ENCODE peak calls at places on chromosomes 4 and X, in six cellular contexts. X is neuronal stem cell, M is mesenchymal stem cell, D is mesendoderm, P is H9, H is H1. O is an unnamed sample.

GRCh38 chr4:7892212-7893019 is 47.2 kb downstream of the AFAP1 start:
- DNase-seq in X (no peak), M (peak), D (peak), P (no peak), H (no peak), O (peak)

GRCh38 chrX:43557792-43558191 is 98.3 kb upstream of the MAOA start:
- DNase-seq in X (peak), M (peak), D (peak), P (peak), H (no peak), O (peak)

GRCh38 chr4:137378393-137379290 is 153.7 kb downstream of the PCDH18 start:
- DNase-seq in X (no peak), M (no peak), D (no peak), P (no peak), H (no peak), O (no peak)

GRCh38 chr4:87465739-87466366 is 43.5 kb downstream of the NUDT9 start:
- DNase-seq in X (peak), M (peak), D (peak), P (no peak), H (no peak), O (peak)

GRCh38 chr4:26323807-26324206 is 3.0 kb downstream of the RBPJ start:
- DNase-seq in X (no peak), M (no peak), D (no peak), P (no peak), H (no peak), O (peak)

GRCh38 chr4:17597517-17597916 is 16.9 kb upstream of the MED28 start:
- DNase-seq in X (no peak), M (peak), D (peak), P (no peak), H (no peak), O (peak)

GRCh38 chr4:190014771-190015537 is 12.1 kb downstream of the FRG2 start:
- DNase-seq in X (no peak), M (no peak), D (peak), P (peak), H (peak), O (no peak)

GRCh38 chrX:150902434-150903109 is 4.1 kb upstream of the CD99L2 start:
- DNase-seq in X (no peak), M (no peak), D (peak), P (peak), H (peak), O (no peak)

GRCh38 chr4:174119051-174119450 is 164.4 kb downstream of the FBXO8 start:
- DNase-seq in X (no peak), M (peak), D (no peak), P (no peak), H (no peak), O (peak)

GRCh38 chr4:41143721-41144379 is 70.5 kb downstream of the APBB2 start:
- DNase-seq in X (no peak), M (peak), D (no peak), P (no peak), H (no peak), O (no peak)

GRCh38 chr4:23333946-23334878 is 555.6 kb downstream of the PPARGC1A start:
- DNase-seq in X (no peak), M (peak), D (peak), P (peak), H (no peak), O (peak)

GRCh38 chrX:154349979-154350378 is 24.5 kb downstream of the FLNA start:
- DNase-seq in X (no peak), M (no peak), D (peak), P (no peak), H (no peak), O (no peak)

GRCh38 chr4:140038031-140038533 is 115.9 kb downstream of the MAML3 start:
- DNase-seq in X (no peak), M (peak), D (no peak), P (no peak), H (no peak), O (peak)
- H2BK15ac ChIP-seq in X (no peak), M (no peak), D (no peak), P (no peak), H (no peak), O (peak)

GRCh38 chrX:24767557-24767956 is 73.8 kb downstream of the POLA1 start:
- DNase-seq in X (no peak), M (peak), D (no peak), P (no peak), H (no peak), O (peak)
- H2BK15ac ChIP-seq in X (no peak), M (no peak), D (no peak), P (no peak), H (no peak), O (no peak)

DNA sequence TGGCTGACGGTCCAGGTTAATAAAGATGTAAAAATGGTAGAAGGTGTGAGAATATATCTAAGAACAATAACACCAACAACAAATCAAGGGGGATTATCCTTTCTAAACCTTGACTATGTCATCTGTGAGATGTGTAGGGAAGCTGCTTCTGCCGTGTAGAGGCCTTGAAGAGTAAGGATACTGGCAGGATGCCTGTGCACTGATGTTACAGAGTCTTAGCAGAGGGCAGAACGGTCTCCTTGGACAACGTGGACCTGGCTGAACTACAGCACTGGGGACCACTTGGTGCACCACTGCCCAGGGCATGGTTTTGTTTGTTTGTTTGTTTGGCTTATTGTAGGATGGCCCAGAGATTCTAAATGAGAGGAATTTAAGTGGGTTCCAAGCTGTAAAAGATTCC is 33.5 kb downstream of the GPAT3 start:
- DNase-seq in X (no peak), M (no peak), D (no peak), P (no peak), H (no peak), O (no peak)
- H2BK15ac ChIP-seq in X (no peak), M (no peak), D (no peak), P (no peak), H (no peak), O (no peak)

GRCh38 chr4:147994491-147995385 is 262.9 kb downstream of the ARHGAP10 start:
- DNase-seq in X (no peak), M (no peak), D (no peak), P (no peak), H (no peak), O (peak)

GRCh38 chr4:147991543-147992295 is 259.8 kb downstream of the ARHGAP10 start:
- DNase-seq in X (peak), M (no peak), D (no peak), P (no peak), H (no peak), O (no peak)

GRCh38 chr4:147994076-147994475 is 262.2 kb downstream of the ARHGAP10 start:
- DNase-seq in X (no peak), M (no peak), D (no peak), P (no peak), H (no peak), O (peak)

GRCh38 chr4:147996840-147997239 is 265.0 kb downstream of the ARHGAP10 start:
- DNase-seq in X (no peak), M (no peak), D (no peak), P (no peak), H (no peak), O (no peak)
- H2BK15ac ChIP-seq in X (no peak), M (no peak), D (no peak), P (no peak), H (no peak), O (no peak)

DNA sequence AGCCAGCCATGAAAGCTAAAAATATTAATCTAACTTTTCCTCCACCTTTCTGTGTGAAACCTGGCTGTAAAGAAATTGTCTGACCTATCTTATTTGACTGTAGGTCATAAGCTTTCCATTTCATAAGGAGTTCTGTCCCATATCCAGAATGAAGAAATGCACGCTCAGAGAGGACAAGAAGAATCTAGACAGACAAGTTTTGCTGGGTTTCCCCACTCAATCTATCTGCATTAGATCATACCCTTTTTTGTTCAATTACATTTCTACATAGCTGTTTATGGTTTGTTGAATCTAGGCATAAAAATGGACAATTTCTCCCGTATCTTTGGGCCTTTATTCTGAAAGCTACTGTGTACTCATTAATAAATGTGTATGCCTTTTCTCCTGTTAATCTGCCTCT is 1495.1 kb downstream of the C4orf33 start:
- DNase-seq in X (no peak), M (no peak), D (no peak), P (no peak), H (no peak), O (no peak)
- H2BK15ac ChIP-seq in X (no peak), M (no peak), D (no peak), P (no peak), H (no peak), O (no peak)

GRCh38 chr4:73764513-73764912 is 24.1 kb downstream of the CXCL8 start:
- DNase-seq in X (no peak), M (no peak), D (no peak), P (no peak), H (no peak), O (peak)

GRCh38 chr4:73762409-73762808 is 22.0 kb downstream of the CXCL8 start:
- DNase-seq in X (no peak), M (no peak), D (no peak), P (no peak), H (no peak), O (no peak)

GRCh38 chr4:73759357-73759756 is 19.0 kb downstream of the CXCL8 start:
- DNase-seq in X (no peak), M (no peak), D (no peak), P (no peak), H (no peak), O (no peak)

GRCh38 chr4:73763877-73764276 is 23.5 kb downstream of the CXCL8 start:
- DNase-seq in X (no peak), M (no peak), D (no peak), P (no peak), H (no peak), O (no peak)

GRCh38 chr4:73761856-73762255 is 21.5 kb downstream of the CXCL8 start:
- DNase-seq in X (no peak), M (no peak), D (no peak), P (no peak), H (no peak), O (no peak)
- H2BK15ac ChIP-seq in X (no peak), M (no peak), D (no peak), P (no peak), H (no peak), O (no peak)

O was measured in IMR-90.